ENCODE peak calls at places on chromosomes 5 and 9, in four cellular contexts. P is HepG2, V is K562, M is GM12878. G is an unnamed sample.

GRCh38 chr5:103094737-103095136 is 25.2 kb downstream of the GIN1 start:
- DNase-seq in P (peak), V (peak), M (no peak), G (no peak)

GRCh38 chr5:172284275-172284971 is 859 bp upstream of the UBTD2 start:
- DNase-seq in P (no peak), V (peak), M (no peak), G (no peak)

GRCh38 chr5:174945853-174946252 is 221.5 kb downstream of the MSX2 start:
- DNase-seq in P (no peak), V (no peak), M (no peak), G (no peak)

GRCh38 chr9:95201201-95201600 is 116.3 kb downstream of the FANCC start:
- DNase-seq in P (no peak), V (no peak), M (no peak), G (no peak)

GRCh38 chr9:33778700-33779351 is 16.5 kb upstream of the PRSS3 start:
- DNase-seq in P (peak), V (peak), M (peak), G (peak)

GRCh38 chr5:35294976-35295375 is 64.7 kb upstream of the PRLR start:
- DNase-seq in P (no peak), V (no peak), M (no peak), G (no peak)

GRCh38 chr9:137731216-137731946 is 112.6 kb downstream of the EHMT1 start:
- DNase-seq in P (no peak), V (no peak), M (no peak), G (no peak)

GRCh38 chr9:135450956-135451355 is 28.6 kb upstream of the PPP1R26 start:
- DNase-seq in P (no peak), V (no peak), M (no peak), G (no peak)

GRCh38 chr9:81686614-81687520 is 2.5 kb downstream of the TLE1 start:
- DNase-seq in P (peak), V (no peak), M (no peak), G (peak)

GRCh38 chr9:81689343-81690175 is at the start of gene TLE1:
- DNase-seq in P (peak), V (no peak), M (peak), G (peak)

GRCh38 chr9:81685763-81686613 is 3.4 kb downstream of the TLE1 start:
- DNase-seq in P (peak), V (no peak), M (no peak), G (no peak)

GRCh38 chr9:81690251-81690851 is 1.0 kb upstream of the TLE1 start:
- DNase-seq in P (no peak), V (no peak), M (no peak), G (no peak)

GRCh38 chr9:81687521-81688261 is 1.7 kb downstream of the TLE1 start:
- DNase-seq in P (peak), V (no peak), M (no peak), G (no peak)
- TF ChIP-seq FOXK2 in P (no peak), V (no peak), M (no peak), G (no peak)

GRCh38 chr9:79857188-79857587 is 285.4 kb downstream of the TLE4 start:
- DNase-seq in P (no peak), V (no peak), M (no peak), G (no peak)

GRCh38 chr9:79862921-79863890 is 291.4 kb downstream of the TLE4 start:
- DNase-seq in P (no peak), V (no peak), M (no peak), G (no peak)

GRCh38 chr9:79858509-79858908 is 286.7 kb downstream of the TLE4 start:
- DNase-seq in P (peak), V (peak), M (no peak), G (no peak)
- TF ChIP-seq FOXK2 in P (no peak), V (no peak), M (no peak), G (no peak)

GRCh38 chr9:129994947-129995346 is 48.0 kb downstream of the FNBP1 start:
- DNase-seq in P (no peak), V (no peak), M (no peak), G (no peak)
- TF ChIP-seq FOXK2 in P (no peak), V (no peak), M (no peak), G (no peak)

GRCh38 chr9:84673806-84674205 is 4.3 kb downstream of the NTRK2 start:
- DNase-seq in P (no peak), V (no peak), M (no peak), G (no peak)

GRCh38 chr9:84670106-84670800 is 724 bp downstream of the NTRK2 start:
- DNase-seq in P (no peak), V (no peak), M (no peak), G (no peak)

GRCh38 chr9:84669293-84670105 is at the start of gene NTRK2:
- DNase-seq in P (no peak), V (no peak), M (no peak), G (peak)

GRCh38 chr9:84670801-84671153 is 1.2 kb downstream of the NTRK2 start:
- DNase-seq in P (no peak), V (no peak), M (no peak), G (no peak)

DNA sequence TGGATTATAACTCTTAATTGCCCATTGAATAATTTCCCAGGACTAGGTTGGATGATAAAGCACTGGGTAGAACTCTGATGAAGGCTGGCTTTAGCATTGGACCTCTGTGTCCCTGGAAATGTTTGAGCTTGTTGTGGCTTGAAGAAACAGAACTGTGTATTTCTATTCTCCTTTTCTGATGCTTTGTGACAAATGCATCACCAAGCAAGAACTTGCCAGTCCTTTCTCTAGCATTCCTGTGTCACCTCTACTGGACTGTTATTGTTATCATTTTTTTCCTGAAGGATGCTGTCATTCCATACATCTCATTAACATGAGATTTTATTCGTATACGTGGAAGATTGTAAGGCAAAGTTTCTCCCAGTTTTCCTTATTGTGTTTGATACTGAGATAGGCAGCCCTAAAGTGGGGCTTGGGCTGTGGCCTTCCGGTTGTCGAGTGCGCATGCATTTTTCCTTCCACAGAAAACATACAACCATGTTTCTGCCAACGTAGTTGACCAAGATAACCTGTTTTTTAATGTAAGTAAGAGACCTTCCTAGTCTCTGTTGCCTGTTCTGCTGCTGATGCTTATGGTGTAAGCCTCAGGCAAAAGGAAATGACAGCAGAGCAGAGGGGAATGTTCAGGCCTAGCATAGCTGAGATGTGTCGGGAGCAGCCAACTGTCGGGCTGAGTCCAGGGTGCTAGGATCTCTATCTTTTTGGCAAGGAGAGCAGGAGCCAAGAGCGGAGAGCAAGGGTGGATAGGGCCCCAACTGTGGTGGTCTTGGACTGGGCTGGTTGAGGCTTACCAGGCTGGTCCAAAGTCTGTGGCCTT is 2.3 kb downstream of the NTRK2 start:
- DNase-seq in P (no peak), V (no peak), M (no peak), G (no peak)
- TF ChIP-seq FOXK2 in P (no peak), V (no peak), M (no peak), G (no peak)

GRCh38 chr9:104961701-104962359 is 33.9 kb upstream of the ABCA1 start:
- DNase-seq in P (no peak), V (no peak), M (no peak), G (no peak)

GRCh38 chr9:104963076-104963475 is 35.1 kb upstream of the ABCA1 start:
- DNase-seq in P (no peak), V (no peak), M (no peak), G (no peak)

GRCh38 chr9:104958756-104959155 is 30.8 kb upstream of the ABCA1 start:
- DNase-seq in P (no peak), V (no peak), M (no peak), G (no peak)

DNA sequence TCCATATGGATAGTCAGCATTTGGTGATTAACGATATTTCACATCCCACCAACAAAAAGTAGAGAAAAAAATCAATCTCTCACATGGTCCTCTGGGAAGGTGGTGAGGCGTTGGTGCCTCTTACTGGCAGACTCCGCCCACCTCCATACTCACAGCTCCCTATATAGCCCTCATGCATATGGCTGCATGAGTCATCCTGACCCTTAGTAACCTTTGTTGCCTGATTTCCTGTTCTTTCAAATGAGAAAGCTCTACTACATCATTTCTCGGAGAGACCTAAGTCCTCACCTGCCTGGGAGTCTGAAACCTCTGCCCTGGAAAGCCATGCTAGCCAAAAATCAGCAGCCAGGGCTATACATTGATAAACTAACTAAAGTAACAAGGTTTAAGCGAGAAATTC is 33.3 kb upstream of the ABCA1 start:
- DNase-seq in P (peak), V (peak), M (peak), G (peak)
- TF ChIP-seq FOXK2 in P (no peak), V (no peak), M (no peak), G (no peak)

GRCh38 chr9:114156658-114157421 is 1.5 kb downstream of the COL27A1 start:
- DNase-seq in P (no peak), V (no peak), M (no peak), G (peak)
- TF ChIP-seq FOXK2 in P (no peak), V (no peak), M (no peak), G (no peak)

DNA sequence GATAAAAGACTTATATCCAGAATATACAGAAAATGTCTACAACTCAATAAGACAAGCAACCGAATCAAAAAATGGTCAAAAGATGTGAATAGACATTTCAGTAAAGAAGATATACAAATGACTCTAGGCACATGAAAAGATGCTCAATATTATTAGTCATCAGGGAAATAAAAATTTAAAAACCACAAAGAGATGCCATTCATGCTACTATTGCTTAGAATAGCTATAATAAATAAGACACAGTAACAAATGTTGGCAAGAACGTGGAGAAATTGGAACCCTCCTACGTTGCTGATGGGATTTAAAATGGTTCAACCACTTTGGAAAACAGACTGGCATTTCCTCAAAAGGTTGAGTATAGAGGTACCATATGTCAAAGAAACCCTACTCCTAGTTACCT is 39.8 kb downstream of the POLK start:
- DNase-seq in P (no peak), V (no peak), M (no peak), G (no peak)
- TF ChIP-seq FOXK2 in P (no peak), V (no peak), M (no peak), G (no peak)

GRCh38 chr9:129354498-129354897 is 176.4 kb upstream of the IER5L start:
- DNase-seq in P (no peak), V (no peak), M (no peak), G (no peak)

GRCh38 chr9:129355641-129356040 is 177.6 kb upstream of the IER5L start:
- DNase-seq in P (no peak), V (no peak), M (no peak), G (no peak)

GRCh38 chr9:129352157-129352870 is 174.3 kb upstream of the IER5L start:
- DNase-seq in P (no peak), V (peak), M (no peak), G (peak)

GRCh38 chr9:129351642-129352151 is 173.6 kb upstream of the IER5L start:
- DNase-seq in P (no peak), V (no peak), M (no peak), G (no peak)

GRCh38 chr9:129353697-129354336 is 175.8 kb upstream of the IER5L start:
- DNase-seq in P (no peak), V (no peak), M (no peak), G (no peak)
- TF ChIP-seq FOXK2 in P (no peak), V (no peak), M (no peak), G (no peak)

GRCh38 chr5:31824886-31825774 is 186.2 kb downstream of the PDZD2 start:
- DNase-seq in P (peak), V (peak), M (no peak), G (peak)
- TF ChIP-seq FOXK2 in P (no peak), V (no peak), M (no peak), G (no peak)

GRCh38 chr9:128310461-128310860 is 11.8 kb downstream of the TRUB2 start:
- DNase-seq in P (no peak), V (no peak), M (no peak), G (no peak)

GRCh38 chr9:128304151-128304970 is 17.9 kb downstream of the TRUB2 start:
- DNase-seq in P (no peak), V (no peak), M (no peak), G (no peak)

GRCh38 chr9:128309551-128309950 is 12.7 kb downstream of the TRUB2 start:
- DNase-seq in P (no peak), V (no peak), M (no peak), G (no peak)

GRCh38 chr9:128304971-128305288 is 17.3 kb downstream of the TRUB2 start:
- DNase-seq in P (no peak), V (no peak), M (no peak), G (no peak)
- TF ChIP-seq FOXK2 in P (no peak), V (no peak), M (no peak), G (no peak)